ENCODE peak calls at places on chromosomes 6 and 20, in nine cellular contexts. Q, N, U, R, G, P, T, I and Y are unnamed samples.

GRCh38 chr6:75775219-75775618 is 26.2 kb downstream of the MYO6 start:
- DNase-seq in Q (no peak), N (no peak), U (no peak), R (no peak), G (no peak), P (no peak), T (peak; percentile 32), I (no peak), Y (no peak)

GRCh38 chr6:82372656-82373055 is 9.0 kb downstream of the TPBG start:
- DNase-seq in Q (no peak), N (no peak), U (no peak), R (no peak), G (no peak), P (no peak), T (no peak), I (no peak), Y (no peak)

GRCh38 chr20:10080554-10080953 is 45.8 kb downstream of the ANKEF1 start:
- DNase-seq in Q (no peak), N (no peak), U (no peak), R (no peak), G (no peak), P (no peak), T (no peak), I (no peak), Y (no peak)

GRCh38 chr6:2653369-2654032 is 97.2 kb downstream of the MYLK4 start:
- DNase-seq in Q (no peak), N (no peak), U (no peak), R (no peak), G (no peak), P (no peak), T (no peak), I (no peak), Y (no peak)

GRCh38 chr6:148577687-148578488 is 168.9 kb upstream of the UST start:
- DNase-seq in Q (no peak), N (peak; percentile 75), U (peak; percentile 68), R (peak; percentile 86), G (peak; percentile 57), P (peak; percentile 80), T (peak; percentile 87), I (peak; percentile 70), Y (peak; percentile 78)

GRCh38 chr6:25788305-25788922 is 33.9 kb downstream of the SLC17A4 start:
- DNase-seq in Q (no peak), N (no peak), U (peak; percentile 69), R (peak; percentile 36), G (peak; percentile 8), P (peak; percentile 18), T (no peak), I (peak; percentile 46), Y (peak; percentile 71)

GRCh38 chr20:49668181-49668877 is 45.3 kb downstream of the B4GALT5 start:
- DNase-seq in Q (peak; percentile 96), N (no peak), U (peak; percentile 61), R (peak; percentile 72), G (no peak), P (no peak), T (peak; percentile 39), I (peak; percentile 88), Y (peak; percentile 66)

GRCh38 chr6:50707191-50707590 is 6.1 kb upstream of the TFAP2D start:
- DNase-seq in Q (no peak), N (no peak), U (no peak), R (no peak), G (no peak), P (no peak), T (no peak), I (no peak), Y (no peak)

GRCh38 chr6:120077489-120077888 is 727.9 kb upstream of the MAN1A1 start:
- DNase-seq in Q (no peak), N (no peak), U (no peak), R (no peak), G (no peak), P (no peak), T (no peak), I (no peak), Y (no peak)

GRCh38 chr20:47027042-47027441 is 132.4 kb downstream of the EYA2 start:
- DNase-seq in Q (no peak), N (no peak), U (no peak), R (no peak), G (no peak), P (no peak), T (no peak), I (no peak), Y (no peak)

GRCh38 chr20:51400051-51400926 is 142.2 kb downstream of the NFATC2 start:
- DNase-seq in Q (peak; percentile 89), N (no peak), U (peak; percentile 32), R (peak; percentile 28), G (no peak), P (no peak), T (no peak), I (peak; percentile 76), Y (no peak)

GRCh38 chr6:48834706-48835105 is 628.3 kb downstream of the MMUT start:
- DNase-seq in Q (no peak), N (no peak), U (no peak), R (no peak), G (no peak), P (no peak), T (no peak), I (no peak), Y (no peak)

GRCh38 chr6:28124350-28124970 is at the start of gene ZSCAN16:
- DNase-seq in Q (no peak), N (peak; percentile 81), U (peak; percentile 84), R (peak; percentile 91), G (peak; percentile 67), P (peak; percentile 71), T (peak; percentile 90), I (peak; percentile 84), Y (peak; percentile 77)

GRCh38 chr6:130838971-130839370 is 11.8 kb downstream of the SMLR1 start:
- DNase-seq in Q (no peak), N (no peak), U (no peak), R (no peak), G (no peak), P (no peak), T (no peak), I (no peak), Y (no peak)

GRCh38 chr20:17681741-17682102 is 320 bp downstream of the RRBP1 start:
- DNase-seq in Q (no peak), N (no peak), U (no peak), R (no peak), G (no peak), P (no peak), T (no peak), I (no peak), Y (no peak)

GRCh38 chr20:17679786-17680127 is 2.3 kb downstream of the RRBP1 start:
- DNase-seq in Q (no peak), N (no peak), U (no peak), R (no peak), G (peak; percentile 38), P (no peak), T (no peak), I (no peak), Y (no peak)

GRCh38 chr20:17680836-17681740 is 954 bp downstream of the RRBP1 start:
- DNase-seq in Q (no peak), N (peak; percentile 84), U (peak; percentile 89), R (peak; percentile 87), G (peak; percentile 95), P (peak; percentile 84), T (peak; percentile 88), I (peak; percentile 71), Y (peak; percentile 86)

GRCh38 chr20:17678886-17679285 is 3.2 kb downstream of the RRBP1 start:
- DNase-seq in Q (no peak), N (no peak), U (no peak), R (no peak), G (no peak), P (no peak), T (no peak), I (no peak), Y (no peak)

DNA sequence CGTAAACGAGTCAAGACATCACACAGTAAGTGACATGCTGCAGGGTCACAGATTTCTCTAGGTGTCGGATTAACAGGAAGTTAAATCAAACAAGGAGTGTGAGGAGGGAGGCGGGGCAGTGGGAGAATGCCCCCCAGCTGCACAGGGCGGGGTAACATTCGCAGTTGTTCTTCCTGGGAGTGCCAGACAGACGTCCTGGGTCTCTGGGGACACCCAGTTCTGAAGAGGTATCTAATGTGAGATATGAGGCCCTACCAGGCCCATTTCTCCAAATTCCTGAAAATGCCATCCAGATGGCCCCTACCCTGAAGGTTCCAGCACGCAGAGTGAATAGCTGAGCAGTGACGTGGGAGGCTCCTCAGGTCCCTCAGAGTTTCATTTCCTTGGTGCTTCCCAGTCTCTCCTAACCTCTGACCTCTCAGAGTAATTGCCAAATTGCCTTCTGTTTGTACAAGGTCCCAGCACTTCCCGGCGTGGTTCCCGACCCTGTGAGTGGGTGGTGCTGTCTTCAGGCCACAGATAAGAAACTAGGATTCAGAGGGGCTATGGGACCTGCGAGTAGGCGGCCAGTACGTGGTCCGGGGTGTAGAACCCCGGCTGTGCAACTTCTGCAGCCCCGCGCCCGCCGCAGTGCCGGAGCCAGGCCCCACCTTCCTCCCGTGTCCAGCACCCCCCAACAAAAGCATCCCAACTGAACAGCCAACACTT is 1.8 kb downstream of the RRBP1 start:
- DNase-seq in Q (no peak), N (peak; percentile 48), U (peak; percentile 74), R (peak; percentile 82), G (peak; percentile 78), P (peak; percentile 68), T (peak; percentile 67), I (no peak), Y (peak; percentile 87)
- TF ChIP-seq POLR2A in Q (no peak), N (no peak), U (no peak), R (no peak), G (no peak), P (no peak), T (no peak), I (peak; percentile 52), Y (no peak)

DNA sequence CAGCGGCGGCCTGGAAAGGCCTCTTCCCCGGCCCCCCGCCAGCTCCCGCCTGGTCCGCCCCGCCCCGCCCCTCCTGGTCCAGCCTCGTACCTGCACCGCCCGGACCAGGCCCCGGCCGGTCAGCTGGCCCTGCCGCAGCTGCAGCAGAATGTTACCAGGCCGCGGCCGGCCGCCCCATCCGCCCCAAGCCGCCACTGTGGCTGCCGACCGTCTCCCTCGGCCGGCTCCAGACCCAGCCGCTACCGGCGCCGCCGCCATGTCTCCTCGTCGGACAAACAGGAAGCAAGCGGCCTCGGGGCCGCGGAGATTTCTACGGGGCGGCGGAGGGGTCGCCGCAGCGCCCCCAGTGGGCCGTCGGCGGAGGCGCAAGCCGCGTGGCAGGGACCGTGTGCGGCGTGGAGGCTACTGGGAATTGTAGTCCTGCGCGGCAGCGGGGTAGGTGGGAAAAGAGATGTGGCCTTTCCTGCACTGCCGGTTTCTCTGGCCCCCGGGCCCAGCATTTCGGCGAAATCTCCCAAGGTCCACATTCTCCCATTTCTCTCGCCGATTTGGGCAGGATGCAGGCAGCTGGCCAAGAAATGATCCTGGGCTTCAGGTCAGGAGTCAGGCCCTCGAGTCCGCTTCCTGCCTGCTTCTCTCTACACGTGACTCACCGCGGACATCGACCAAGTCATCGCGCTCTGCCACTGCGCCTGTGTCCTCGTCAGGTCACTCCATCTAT is at the start of gene TRPC4AP:
- DNase-seq in Q (peak; percentile 57), N (peak; percentile 91), U (peak; percentile 92), R (peak; percentile 92), G (peak; percentile 69), P (peak; percentile 88), T (peak; percentile 94), I (peak; percentile 83), Y (peak; percentile 85)
- TF ChIP-seq POLR2A in Q (peak; percentile 96), N (peak; percentile 78), U (no peak), R (peak; percentile 91), G (peak; percentile 61), P (peak; percentile 62), T (no peak), I (peak; percentile 83), Y (peak; percentile 66)

GRCh38 chr20:44598413-44599290 is 16.3 kb downstream of the PKIG start:
- DNase-seq in Q (no peak), N (no peak), U (no peak), R (peak; percentile 42), G (no peak), P (no peak), T (peak; percentile 83), I (no peak), Y (peak; percentile 52)
- TF ChIP-seq POLR2A in Q (peak; percentile 58), N (no peak), U (no peak), R (no peak), G (no peak), P (no peak), T (no peak), I (no peak), Y (no peak)

GRCh38 chr6:79076881-79077641 is 993 bp downstream of the PHIP start:
- DNase-seq in Q (no peak), N (peak; percentile 89), U (peak; percentile 92), R (peak; percentile 97), G (peak; percentile 59), P (peak; percentile 86), T (peak; percentile 93), I (peak; percentile 81), Y (peak; percentile 94)
- TF ChIP-seq POLR2A in Q (peak; percentile 73), N (peak; percentile 53), U (no peak), R (peak; percentile 71), G (no peak), P (no peak), T (no peak), I (peak; percentile 56), Y (peak; percentile 94)